ENCODE peak calls at places on chromosome X, in eight cellular contexts. V, B, G, P, T, I, L and K are unnamed samples.

GRCh38 chrX:119477812-119478232 is 9.6 kb downstream of the SLC25A5 start:
- DNase-seq in V (no peak), B (no peak), G (peak), P (peak), T (peak), I (peak), L (peak), K (peak)

GRCh38 chrX:29257516-29257915 is 670.3 kb downstream of the IL1RAPL1 start:
- DNase-seq in V (no peak), B (no peak), G (no peak), P (no peak), T (peak), I (no peak), L (peak), K (no peak)

GRCh38 chrX:114798902-114799301 is 215.0 kb downstream of the HTR2C start:
- DNase-seq in V (no peak), B (no peak), G (no peak), P (no peak), T (peak), I (no peak), L (peak), K (no peak)

GRCh38 chrX:110671068-110671803 is 124.4 kb downstream of the CHRDL1 start:
- DNase-seq in V (no peak), B (no peak), G (no peak), P (no peak), T (no peak), I (no peak), L (peak), K (no peak)

GRCh38 chrX:49061490-49061889 is 2.7 kb downstream of the CCDC120 start:
- DNase-seq in V (no peak), B (no peak), G (no peak), P (no peak), T (no peak), I (no peak), L (no peak), K (no peak)

GRCh38 chrX:74421181-74422028 is at the start of gene SLC16A2:
- DNase-seq in V (peak), B (peak), G (peak), P (peak), T (peak), I (peak), L (peak), K (peak)

GRCh38 chrX:79259073-79259689 is 108.0 kb downstream of the ITM2A start:
- DNase-seq in V (no peak), B (peak), G (no peak), P (no peak), T (peak), I (no peak), L (no peak), K (no peak)

GRCh38 chrX:47608130-47608810 is 11.4 kb downstream of the SYN1 start:
- DNase-seq in V (no peak), B (no peak), G (no peak), P (no peak), T (no peak), I (no peak), L (no peak), K (no peak)

GRCh38 chrX:34404386-34405070 is 252.6 kb downstream of the TMEM47 start:
- DNase-seq in V (no peak), B (no peak), G (no peak), P (no peak), T (peak), I (no peak), L (peak), K (peak)

GRCh38 chrX:118551426-118551825 is 55.8 kb downstream of the DOCK11 start:
- DNase-seq in V (no peak), B (no peak), G (no peak), P (no peak), T (no peak), I (no peak), L (no peak), K (no peak)

GRCh38 chrX:2707334-2707760 is 16.3 kb downstream of the CD99 start:
- DNase-seq in V (no peak), B (peak), G (peak), P (peak), T (peak), I (peak), L (peak), K (peak)

GRCh38 chrX:54447461-54447860 is 7.3 kb downstream of the TSR2 start:
- DNase-seq in V (no peak), B (no peak), G (no peak), P (no peak), T (peak), I (no peak), L (peak), K (no peak)

GRCh38 chrX:137031517-137032377 is 2.0 kb downstream of the GPR101 start:
- DNase-seq in V (no peak), B (no peak), G (peak), P (no peak), T (peak), I (no peak), L (peak), K (no peak)

GRCh38 chrX:92247076-92247475 is 467.9 kb downstream of the PCDH11X start:
- DNase-seq in V (no peak), B (no peak), G (no peak), P (no peak), T (peak), I (no peak), L (peak), K (no peak)

GRCh38 chrX:154013614-154014360 is 5.9 kb downstream of the IRAK1 start:
- DNase-seq in V (no peak), B (no peak), G (no peak), P (no peak), T (peak), I (no peak), L (peak), K (no peak)

GRCh38 chrX:21974011-21974385 is 33.5 kb downstream of the SMS start:
- DNase-seq in V (no peak), B (no peak), G (no peak), P (peak), T (no peak), I (no peak), L (no peak), K (no peak)

GRCh38 chrX:119870626-119871131 is 854 bp downstream of the RNF113A start:
- DNase-seq in V (no peak), B (no peak), G (peak), P (peak), T (peak), I (no peak), L (peak), K (no peak)

GRCh38 chrX:118536687-118537461 is 41.3 kb downstream of the DOCK11 start:
- DNase-seq in V (peak), B (no peak), G (no peak), P (no peak), T (peak), I (no peak), L (peak), K (no peak)

GRCh38 chrX:15675490-15675921 is 10.9 kb upstream of the CLTRN start:
- DNase-seq in V (peak), B (peak), G (peak), P (peak), T (peak), I (peak), L (no peak), K (peak)

GRCh38 chrX:11287505-11287904 is 5.7 kb upstream of the AMELX start:
- DNase-seq in V (no peak), B (no peak), G (no peak), P (no peak), T (peak), I (no peak), L (peak), K (no peak)

GRCh38 chrX:47278684-47279083 is 45.9 kb downstream of the USP11 start:
- DNase-seq in V (no peak), B (no peak), G (no peak), P (no peak), T (no peak), I (no peak), L (peak), K (no peak)

GRCh38 chrX:112789931-112790330 is 50.7 kb downstream of the AMOT start:
- DNase-seq in V (no peak), B (no peak), G (no peak), P (no peak), T (no peak), I (no peak), L (no peak), K (no peak)

GRCh38 chrX:7330971-7331746 is 183.2 kb upstream of the PUDP start:
- DNase-seq in V (no peak), B (no peak), G (no peak), P (no peak), T (peak), I (peak), L (peak), K (peak)

GRCh38 chrX:47222776-47223350 is 4.4 kb downstream of the CDK16 start:
- DNase-seq in V (no peak), B (no peak), G (no peak), P (no peak), T (no peak), I (peak), L (no peak), K (no peak)

GRCh38 chrX:138946941-138947340 is 235.4 kb upstream of the FGF13 start:
- DNase-seq in V (no peak), B (no peak), G (no peak), P (no peak), T (no peak), I (no peak), L (no peak), K (no peak)

GRCh38 chrX:2430265-2430825 is 70.4 kb downstream of the DHRSX start:
- DNase-seq in V (no peak), B (no peak), G (no peak), P (no peak), T (no peak), I (no peak), L (peak), K (no peak)

GRCh38 chrX:68438575-68438974 is 5.3 kb upstream of the OPHN1 start:
- DNase-seq in V (no peak), B (no peak), G (no peak), P (no peak), T (no peak), I (no peak), L (no peak), K (no peak)

GRCh38 chrX:119618439-119618838 is 12.2 kb upstream of the NKRF start:
- DNase-seq in V (no peak), B (no peak), G (peak), P (no peak), T (no peak), I (no peak), L (no peak), K (no peak)

GRCh38 chrX:39309721-39310152 is 508.5 kb downstream of the MID1IP1 start:
- DNase-seq in V (no peak), B (peak), G (no peak), P (no peak), T (peak), I (no peak), L (no peak), K (peak)

GRCh38 chrX:39309018-39309620 is 507.9 kb downstream of the MID1IP1 start:
- DNase-seq in V (no peak), B (no peak), G (no peak), P (no peak), T (peak), I (no peak), L (peak), K (peak)

GRCh38 chrX:39311646-39312045 is 510.4 kb downstream of the MID1IP1 start:
- DNase-seq in V (no peak), B (no peak), G (no peak), P (no peak), T (no peak), I (no peak), L (no peak), K (no peak)

GRCh38 chrX:39313149-39313548 is 511.9 kb downstream of the MID1IP1 start:
- DNase-seq in V (no peak), B (no peak), G (no peak), P (no peak), T (no peak), I (no peak), L (no peak), K (no peak)

GRCh38 chrX:39310925-39311324 is 509.7 kb downstream of the MID1IP1 start:
- DNase-seq in V (no peak), B (no peak), G (no peak), P (no peak), T (no peak), I (no peak), L (no peak), K (no peak)
- H3K27ac ChIP-seq in V (no peak), B (no peak), G (no peak), P (no peak), T (no peak), I (no peak), L (no peak), K (no peak)

GRCh38 chrX:70494441-70494840 is 49.8 kb downstream of the DLG3 start:
- DNase-seq in V (no peak), B (no peak), G (no peak), P (no peak), T (no peak), I (no peak), L (no peak), K (no peak)
- H3K4me3 ChIP-seq in V (no peak), B (no peak), G (no peak), P (no peak), T (no peak), I (no peak), L (no peak), K (no peak)

GRCh38 chrX:39928704-39929439 is 168.9 kb downstream of the BCOR start:
- DNase-seq in V (no peak), B (no peak), G (peak), P (no peak), T (no peak), I (no peak), L (no peak), K (no peak)
- H3K27ac ChIP-seq in V (no peak), B (no peak), G (no peak), P (no peak), T (no peak), I (no peak), L (no peak), K (no peak)

GRCh38 chrX:13101439-13102139 is 57.2 kb upstream of the FAM9C start:
- DNase-seq in V (no peak), B (peak), G (peak), P (peak), T (peak), I (peak), L (peak), K (peak)
- H3K4me3 ChIP-seq in V (no peak), B (no peak), G (no peak), P (no peak), T (no peak), I (no peak), L (no peak), K (no peak)

GRCh38 chrX:130120321-130120731 is 10.0 kb upstream of the ELF4 start:
- DNase-seq in V (no peak), B (no peak), G (no peak), P (no peak), T (no peak), I (no peak), L (no peak), K (no peak)
- H3K27ac ChIP-seq in V (peak), B (peak), G (peak), P (no peak), T (no peak), I (peak), L (peak), K (peak)